ENCODE peak calls at places on chromosomes 16 and 17, in seven cellular contexts. B is prostate gland; C is activated gamma-delta T cell treated with Interleukin-2 at 50 U/mL for 16 hours; O is AG09319; R is lung microvascular endothelial cell; J is fibroblast of lung; E is activated CD4-positive, alpha-beta T cell treated with anti-CD3 and anti-CD28 coated beads, Interleukin-2, amount 50 U/mL, for 1 hour. N is an unnamed sample.

GRCh38 chr16:27624154-27625049 is 74.5 kb downstream of the KATNIP start:
- DNase-seq in R (no peak), O (no peak), C (no peak), E (no peak), B (no peak), J (no peak), N (no peak)

GRCh38 chr17:49193513-49194296 is 16.7 kb downstream of the GNGT2 start:
- DNase-seq in B (peak), R (peak), C (no peak), O (peak), E (no peak), J (peak), N (peak)

GRCh38 chr16:13939821-13940220 is 19.9 kb downstream of the ERCC4 start:
- DNase-seq in E (no peak), C (no peak), R (no peak), B (no peak), J (no peak), O (no peak), N (no peak)

GRCh38 chr16:3119286-3119685 is 6.9 kb downstream of the ZNF205 start:
- DNase-seq in B (no peak), O (no peak), C (no peak), R (no peak), J (no peak), E (no peak), N (no peak)

GRCh38 chr17:63309021-63309420 is 137.1 kb downstream of the CYB561 start:
- DNase-seq in O (no peak), R (peak), C (no peak), E (no peak), B (no peak), J (peak), N (no peak)

GRCh38 chr17:28405632-28406477 is at the start of gene SLC46A1:
- DNase-seq in B (peak), R (no peak), O (no peak), C (peak), E (peak), J (peak), N (peak)

GRCh38 chr17:51118330-51119195 is 2.1 kb downstream of the SPAG9 start:
- DNase-seq in J (no peak), B (peak), O (no peak), C (no peak), R (peak), E (no peak), N (peak)

GRCh38 chr17:28758411-28759121 is 14.8 kb downstream of the TRAF4 start:
- DNase-seq in C (no peak), E (no peak), J (no peak), B (no peak), R (no peak), O (no peak), N (no peak)

GRCh38 chr17:74760404-74761105 is 12.1 kb downstream of the NHERF1 start:
- DNase-seq in R (no peak), E (no peak), C (no peak), J (no peak), B (peak), O (no peak), N (no peak)

GRCh38 chr16:85902366-85903155 is 3.6 kb downstream of the IRF8 start:
- DNase-seq in O (no peak), R (no peak), J (no peak), B (no peak), E (peak), C (peak), N (peak)

GRCh38 chr16:47058295-47059086 is 85.0 kb upstream of the DNAJA2 start:
- DNase-seq in C (no peak), O (no peak), E (no peak), R (peak), B (peak), J (no peak), N (no peak)

GRCh38 chr16:54193656-54194007 is 93.0 kb downstream of the IRX3 start:
- DNase-seq in R (peak), B (peak), O (peak), C (peak), J (peak), E (peak), N (no peak)

GRCh38 chr16:48393843-48394703 is 8.9 kb upstream of the SIAH1 start:
- DNase-seq in E (no peak), O (no peak), C (no peak), R (peak), J (peak), B (no peak), N (no peak)

GRCh38 chr17:34822007-34822737 is 139.1 kb downstream of the CCT6B start:
- DNase-seq in R (no peak), C (no peak), E (no peak), J (no peak), B (no peak), O (no peak), N (no peak)

GRCh38 chr17:38444151-38444550 is 15.9 kb downstream of the ARHGAP23 start:
- DNase-seq in R (peak), C (peak), E (peak), O (no peak), J (peak), B (peak), N (peak)

GRCh38 chr16:75256059-75256870 is 4.8 kb upstream of the BCAR1 start:
- DNase-seq in B (no peak), R (peak), O (no peak), E (no peak), C (no peak), J (no peak), N (no peak)

GRCh38 chr17:79838541-79839274 is 532 bp downstream of the CBX4 start:
- DNase-seq in C (peak), R (peak), B (peak), O (no peak), J (peak), E (peak), N (peak)

GRCh38 chr17:18184143-18185007 is 747 bp downstream of the ALKBH5 start:
- DNase-seq in J (peak), C (peak), E (peak), O (no peak), R (peak), B (peak), N (peak)

GRCh38 chr17:41520821-41521521 is 2.3 kb upstream of the KRT15 start:
- DNase-seq in C (no peak), O (no peak), B (no peak), R (no peak), J (peak), E (no peak), N (no peak)

GRCh38 chr17:77317091-77317519 is 176.3 kb downstream of the SEC14L1 start:
- DNase-seq in R (peak), O (no peak), J (peak), C (no peak), E (no peak), B (no peak), N (no peak)

GRCh38 chr16:79286646-79287423 is 313.7 kb downstream of the MAF start:
- DNase-seq in J (no peak), C (no peak), R (no peak), O (no peak), E (no peak), B (peak), N (no peak)

GRCh38 chr17:5651348-5651747 is 67.0 kb upstream of the NLRP1 start:
- DNase-seq in O (no peak), E (no peak), J (no peak), B (no peak), C (no peak), R (no peak), N (no peak)

GRCh38 chr17:35345926-35346771 is 27.3 kb downstream of the SLFN11 start:
- DNase-seq in E (peak), O (peak), J (peak), B (peak), R (peak), C (peak), N (no peak)

GRCh38 chr17:39014044-39014794 is 47.0 kb upstream of the FBXO47 start:
- DNase-seq in O (no peak), J (peak), C (no peak), R (peak), E (no peak), B (no peak), N (no peak)

GRCh38 chr16:56262148-56262878 is 71.0 kb downstream of the GNAO1 start:
- DNase-seq in E (peak), R (no peak), O (no peak), J (no peak), B (no peak), C (peak), N (no peak)